ENCODE peak calls at places on chromosome 5, in five cellular contexts. N, D, G, W and K are unnamed samples.

GRCh38 chr5:674630-675011 is 18.5 kb downstream of the TPPP start:
- DNase-seq in D (no peak), N (no peak), W (no peak), G (no peak), K (no peak)

GRCh38 chr5:115459844-115460243 is 84.7 kb downstream of the FEM1C start:
- DNase-seq in D (no peak), N (peak; percentile 54), W (peak; percentile 76), G (no peak), K (peak; percentile 56)

GRCh38 chr5:156640751-156641241 is 209.3 kb upstream of the PPP1R2B start:
- DNase-seq in N (no peak), D (no peak), W (peak; percentile 6), G (no peak), K (peak; percentile 69)

GRCh38 chr5:74166064-74166463 is 474.5 kb downstream of the ENC1 start:
- DNase-seq in N (peak; percentile 3), W (peak; percentile 32), G (no peak), D (no peak), K (no peak)

GRCh38 chr5:135593886-135594285 is 15.1 kb upstream of the CXCL14 start:
- DNase-seq in G (no peak), D (no peak), W (no peak), N (no peak), K (no peak)

GRCh38 chr5:149962040-149962439 is 1.5 kb downstream of the SLC26A2 start:
- DNase-seq in D (no peak), G (no peak), N (peak; percentile 40), W (peak; percentile 78), K (peak; percentile 52)

GRCh38 chr5:57432876-57433275 is 49.7 kb downstream of the ACTBL2 start:
- DNase-seq in N (no peak), D (no peak), G (no peak), W (peak; percentile 76), K (no peak)

GRCh38 chr5:30808996-30809395 is 384.5 kb upstream of the CDH6 start:
- DNase-seq in D (no peak), N (no peak), W (peak; percentile 62), G (no peak), K (no peak)

GRCh38 chr5:146079695-146080361 is 25.5 kb downstream of the PLAC8L1 start:
- DNase-seq in N (no peak), G (no peak), W (peak; percentile 32), D (no peak), K (no peak)

GRCh38 chr5:83253731-83254130 is 176.4 kb downstream of the XRCC4 start:
- DNase-seq in D (no peak), G (no peak), W (peak; percentile 22), N (no peak), K (no peak)

GRCh38 chr5:17305964-17306725 is 88.7 kb downstream of the BASP1 start:
- DNase-seq in W (peak; percentile 98), N (peak; percentile 77), G (peak; percentile 19), D (no peak), K (no peak)

GRCh38 chr5:136674178-136674577 is 308.8 kb upstream of the TRPC7 start:
- DNase-seq in W (no peak), D (no peak), G (no peak), N (no peak), K (no peak)

GRCh38 chr5:106600803-106601202 is 1069.9 kb downstream of the EFNA5 start:
- DNase-seq in W (no peak), G (no peak), N (no peak), D (no peak), K (no peak)

GRCh38 chr5:2699686-2700085 is 51.8 kb downstream of the IRX2 start:
- DNase-seq in W (no peak), D (no peak), G (no peak), N (no peak), K (no peak)

GRCh38 chr5:75551471-75551870 is 39.8 kb downstream of the POLK start:
- DNase-seq in D (no peak), N (peak; percentile 31), G (no peak), W (peak; percentile 34), K (peak; percentile 32)

GRCh38 chr5:138963763-138964371 is 88.7 kb upstream of the LRRTM2 start:
- DNase-seq in W (no peak), G (no peak), N (peak; percentile 21), D (no peak), K (no peak)

GRCh38 chr5:39214912-39215709 is 4.3 kb downstream of the FYB1 start:
- DNase-seq in N (no peak), D (no peak), G (no peak), W (no peak), K (no peak)

GRCh38 chr5:36164461-36164860 is 12.6 kb downstream of the SKP2 start:
- DNase-seq in D (no peak), W (no peak), N (no peak), G (no peak), K (no peak)

GRCh38 chr5:124665625-124666024 is 80.8 kb downstream of the ZNF608 start:
- DNase-seq in N (no peak), W (no peak), D (no peak), G (no peak), K (no peak)
- TF ChIP-seq CTCF in N (no peak), W (no peak), D (no peak), G (no peak), K (no peak)

DNA sequence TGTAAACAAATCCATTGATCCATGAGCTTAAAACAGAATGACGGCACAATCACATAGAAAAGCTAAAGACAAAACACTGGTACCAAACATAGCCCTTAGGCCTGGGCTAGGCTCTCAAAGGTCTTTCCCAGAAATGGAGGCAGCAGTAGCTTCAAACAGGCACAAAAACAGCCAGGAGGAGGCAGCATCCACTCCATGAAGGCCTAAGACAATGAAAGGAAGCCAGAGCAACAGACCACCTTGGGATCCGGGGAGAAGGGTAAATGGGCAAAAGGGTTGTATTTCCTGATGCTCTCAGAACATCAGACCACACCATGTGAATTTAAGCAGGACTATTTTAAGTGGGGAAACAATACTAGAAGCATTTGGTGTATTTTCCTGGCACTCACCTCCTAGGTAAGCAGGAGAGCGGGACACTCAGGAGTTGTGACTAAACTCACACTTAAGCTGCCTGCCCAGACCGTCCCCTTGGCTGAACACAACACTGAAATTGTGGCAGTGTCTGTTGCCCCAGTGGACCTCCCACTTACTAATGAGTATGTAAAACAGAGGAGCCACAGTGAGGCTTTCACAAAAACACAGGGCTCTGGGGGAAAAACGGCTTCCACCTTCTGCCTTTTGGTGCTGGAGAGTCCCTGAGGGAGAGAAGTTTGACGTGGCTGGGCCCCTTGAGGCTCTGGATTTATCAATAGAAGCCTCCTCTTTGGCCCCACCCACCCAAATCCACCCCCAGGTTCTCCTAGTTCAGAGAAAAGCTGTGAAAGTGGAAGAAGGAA is 11.9 kb downstream of the GNPDA1 start:
- DNase-seq in D (no peak), W (peak; percentile 18), N (no peak), G (no peak), K (no peak)
- TF ChIP-seq CTCF in D (no peak), W (peak; percentile 35), N (peak; percentile 48), G (peak; percentile 32), K (peak; percentile 44)

GRCh38 chr5:160030631-160031377 is 21.9 kb downstream of the TTC1 start:
- DNase-seq in G (no peak), W (peak; percentile 63), N (no peak), D (no peak), K (no peak)

GRCh38 chr5:160036884-160037283 is 27.9 kb downstream of the TTC1 start:
- DNase-seq in D (no peak), N (no peak), G (no peak), W (no peak), K (no peak)

GRCh38 chr5:160029540-160030139 is 20.7 kb downstream of the TTC1 start:
- DNase-seq in G (no peak), N (no peak), D (no peak), W (no peak), K (no peak)

GRCh38 chr5:160036243-160036642 is 27.3 kb downstream of the TTC1 start:
- DNase-seq in N (no peak), D (no peak), G (no peak), W (no peak), K (no peak)

DNA sequence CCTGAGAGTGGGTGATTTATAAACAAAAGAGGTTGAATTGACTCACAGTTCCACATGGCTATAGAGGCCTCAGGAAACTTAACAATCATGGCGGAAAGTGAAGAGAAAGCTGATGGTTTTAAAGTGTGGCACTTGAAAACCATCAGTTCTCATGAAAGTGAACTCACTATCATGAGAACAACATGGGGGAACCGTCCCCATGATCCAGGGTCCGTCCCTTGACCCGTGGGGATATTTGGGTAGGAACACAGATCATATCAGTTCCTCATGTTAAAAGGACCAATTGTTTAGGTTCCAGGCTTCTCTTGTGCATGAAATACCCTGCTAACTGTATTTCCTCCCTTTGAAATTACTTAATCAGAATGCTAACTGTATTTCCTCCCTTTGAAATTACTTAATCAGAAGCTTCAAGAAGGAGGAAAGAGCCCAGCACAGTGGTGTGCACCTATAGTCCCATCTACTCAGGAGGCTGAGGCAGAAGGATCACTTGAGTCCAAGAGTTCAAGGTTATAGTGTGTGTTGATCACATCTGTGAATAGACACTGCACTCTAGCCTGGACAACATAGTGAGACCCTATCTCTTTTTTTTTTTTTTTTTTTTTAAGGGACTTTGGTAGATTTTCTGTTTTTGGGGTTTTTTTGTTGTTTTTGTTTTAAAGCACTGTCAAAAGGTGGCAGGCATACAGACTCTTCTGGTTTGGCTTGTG is 24.8 kb downstream of the TTC1 start:
- DNase-seq in N (no peak), W (no peak), D (no peak), G (no peak), K (no peak)
- TF ChIP-seq CTCF in N (no peak), W (no peak), D (no peak), G (no peak), K (no peak)

GRCh38 chr5:165161204-165161603 is 1655.8 kb downstream of the MAT2B start:
- DNase-seq in N (no peak), W (no peak), D (no peak), G (no peak), K (no peak)
- TF ChIP-seq CTCF in N (no peak), W (peak; percentile 11), D (no peak), G (peak; percentile 17), K (peak; percentile 6)

GRCh38 chr5:148457183-148457620 is 73.4 kb downstream of the FBXO38 start:
- DNase-seq in W (no peak), D (no peak), N (no peak), G (no peak), K (no peak)
- TF ChIP-seq CTCF in W (peak; percentile 35), D (no peak), N (peak; percentile 34), G (peak; percentile 45), K (peak; percentile 33)

GRCh38 chr5:4233671-4234070 is 638.0 kb downstream of the IRX1 start:
- DNase-seq in D (no peak), G (no peak), W (no peak), N (no peak), K (no peak)
- TF ChIP-seq CTCF in D (no peak), G (no peak), W (no peak), N (no peak), K (no peak)

GRCh38 chr5:151755383-151755782 is 3.0 kb downstream of the ATOX1 start:
- DNase-seq in N (no peak), D (no peak), G (no peak), W (no peak), K (no peak)
- TF ChIP-seq CTCF in N (no peak), D (no peak), G (no peak), W (no peak), K (no peak)

DNA sequence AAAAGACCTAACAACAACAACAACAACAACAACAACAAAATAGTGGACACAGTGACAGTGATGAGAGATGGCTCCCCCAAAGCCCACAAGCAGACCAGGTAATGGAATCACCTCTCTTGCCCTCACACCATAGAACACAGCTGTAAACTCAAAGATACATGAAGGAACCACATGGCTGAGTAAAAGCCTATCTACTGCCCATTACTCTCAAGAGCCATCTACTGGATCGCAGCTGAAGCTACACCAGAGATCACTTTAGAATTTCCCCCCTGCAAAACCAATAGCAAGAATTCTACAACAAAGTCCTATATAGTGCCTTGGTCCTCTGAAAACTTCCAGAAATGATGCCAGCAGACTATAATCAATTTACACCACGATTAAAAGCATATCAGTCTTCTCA is 1537.6 kb upstream of the CDH9 start:
- DNase-seq in W (peak; percentile 1), D (no peak), N (no peak), G (no peak), K (no peak)
- TF ChIP-seq CTCF in W (peak; percentile 20), D (no peak), N (no peak), G (peak; percentile 30), K (no peak)